ENCODE peak calls at places on chromosomes 3 and 15, in nine cellular contexts. One of them, this sample, is unnamed.

GRCh38 chr3:32457971-32458471 is 44.6 kb downstream of the CMTM6 start:
- DNase-seq in HepG2: no peak
- DNase-seq in aorta: no peak
- DNase-seq in uterus: no peak
- DNase-seq in keratinocyte: no peak
- DNase-seq in dorsolateral prefrontal cortex: no peak
- DNase-seq in cardiac muscle cell: no peak
- DNase-seq in fibroblast of lung: no peak
- DNase-seq in brain microvascular endothelial cell: no peak
- DNase-seq in this sample: no peak

GRCh38 chr3:134161817-134162396 is 88.8 kb downstream of the RYK start:
- DNase-seq in fibroblast of lung: no peak
- DNase-seq in cardiac muscle cell: no peak
- DNase-seq in aorta: no peak
- DNase-seq in dorsolateral prefrontal cortex: no peak
- DNase-seq in uterus: no peak
- DNase-seq in brain microvascular endothelial cell: no peak
- DNase-seq in HepG2: no peak
- DNase-seq in keratinocyte: no peak
- DNase-seq in this sample: no peak

GRCh38 chr3:182248349-182248880 is 536.7 kb downstream of the SOX2 start:
- DNase-seq in cardiac muscle cell: no peak
- DNase-seq in brain microvascular endothelial cell: no peak
- DNase-seq in keratinocyte: no peak
- DNase-seq in uterus: no peak
- DNase-seq in aorta: no peak
- DNase-seq in HepG2: peak
- DNase-seq in fibroblast of lung: no peak
- DNase-seq in dorsolateral prefrontal cortex: no peak
- DNase-seq in this sample: peak

GRCh38 chr3:147030274-147030673 is 376.1 kb downstream of the ZIC4 start:
- DNase-seq in aorta: no peak
- DNase-seq in keratinocyte: no peak
- DNase-seq in uterus: no peak
- DNase-seq in fibroblast of lung: peak
- DNase-seq in cardiac muscle cell: no peak
- DNase-seq in dorsolateral prefrontal cortex: no peak
- DNase-seq in brain microvascular endothelial cell: no peak
- DNase-seq in HepG2: no peak
- DNase-seq in this sample: no peak

GRCh38 chr3:74409066-74409465 is 205.4 kb downstream of the CNTN3 start:
- DNase-seq in keratinocyte: no peak
- DNase-seq in cardiac muscle cell: no peak
- DNase-seq in fibroblast of lung: no peak
- DNase-seq in aorta: no peak
- DNase-seq in HepG2: no peak
- DNase-seq in dorsolateral prefrontal cortex: no peak
- DNase-seq in uterus: no peak
- DNase-seq in brain microvascular endothelial cell: no peak
- DNase-seq in this sample: no peak

GRCh38 chr15:77282333-77282732 is 137.6 kb downstream of the PEAK1 start:
- DNase-seq in keratinocyte: no peak
- DNase-seq in uterus: peak
- DNase-seq in brain microvascular endothelial cell: peak
- DNase-seq in aorta: no peak
- DNase-seq in cardiac muscle cell: no peak
- DNase-seq in HepG2: peak
- DNase-seq in dorsolateral prefrontal cortex: no peak
- DNase-seq in fibroblast of lung: peak
- DNase-seq in this sample: no peak

GRCh38 chr3:44993471-44994205 is 17.6 kb downstream of the EXOSC7 start:
- DNase-seq in dorsolateral prefrontal cortex: no peak
- DNase-seq in fibroblast of lung: peak
- DNase-seq in uterus: no peak
- DNase-seq in brain microvascular endothelial cell: peak
- DNase-seq in cardiac muscle cell: no peak
- DNase-seq in aorta: no peak
- DNase-seq in HepG2: peak
- DNase-seq in keratinocyte: peak
- DNase-seq in this sample: peak

GRCh38 chr3:143849854-143850549 is 1.7 kb upstream of the SLC9A9 start:
- DNase-seq in HepG2: no peak
- DNase-seq in cardiac muscle cell: no peak
- DNase-seq in uterus: no peak
- DNase-seq in aorta: no peak
- DNase-seq in fibroblast of lung: peak
- DNase-seq in dorsolateral prefrontal cortex: no peak
- DNase-seq in brain microvascular endothelial cell: peak
- DNase-seq in keratinocyte: peak
- DNase-seq in this sample: no peak

GRCh38 chr15:62075595-62076279 is 9.0 kb downstream of the C2CD4A start:
- DNase-seq in brain microvascular endothelial cell: no peak
- DNase-seq in keratinocyte: no peak
- DNase-seq in cardiac muscle cell: no peak
- DNase-seq in aorta: no peak
- DNase-seq in HepG2: no peak
- DNase-seq in dorsolateral prefrontal cortex: no peak
- DNase-seq in fibroblast of lung: peak
- DNase-seq in uterus: no peak
- DNase-seq in this sample: no peak

GRCh38 chr3:196339493-196340254 is 1.5 kb upstream of the TM4SF19 start:
- DNase-seq in brain microvascular endothelial cell: peak
- DNase-seq in cardiac muscle cell: no peak
- DNase-seq in uterus: no peak
- DNase-seq in fibroblast of lung: peak
- DNase-seq in keratinocyte: no peak
- DNase-seq in dorsolateral prefrontal cortex: no peak
- DNase-seq in HepG2: peak
- DNase-seq in aorta: no peak
- DNase-seq in this sample: no peak

GRCh38 chr15:100602822-100603393 is 519 bp downstream of the ASB7 start:
- DNase-seq in fibroblast of lung: peak
- DNase-seq in brain microvascular endothelial cell: peak
- DNase-seq in HepG2: peak
- DNase-seq in uterus: no peak
- DNase-seq in cardiac muscle cell: peak
- DNase-seq in aorta: no peak
- DNase-seq in dorsolateral prefrontal cortex: no peak
- DNase-seq in keratinocyte: no peak
- DNase-seq in this sample: peak

GRCh38 chr3:15558581-15558980 is 37.1 kb upstream of the COLQ start:
- DNase-seq in dorsolateral prefrontal cortex: no peak
- DNase-seq in uterus: no peak
- DNase-seq in HepG2: no peak
- DNase-seq in keratinocyte: no peak
- DNase-seq in brain microvascular endothelial cell: no peak
- DNase-seq in cardiac muscle cell: no peak
- DNase-seq in aorta: no peak
- DNase-seq in fibroblast of lung: no peak
- DNase-seq in this sample: no peak

GRCh38 chr3:39438880-39439279 is 28.6 kb upstream of the MOBP start:
- DNase-seq in uterus: no peak
- DNase-seq in HepG2: no peak
- DNase-seq in dorsolateral prefrontal cortex: no peak
- DNase-seq in keratinocyte: no peak
- DNase-seq in aorta: no peak
- DNase-seq in cardiac muscle cell: no peak
- DNase-seq in fibroblast of lung: no peak
- DNase-seq in brain microvascular endothelial cell: no peak
- DNase-seq in this sample: no peak

GRCh38 chr3:71129611-71130515 is 453.7 kb downstream of the FOXP1 start:
- DNase-seq in keratinocyte: no peak
- DNase-seq in cardiac muscle cell: no peak
- DNase-seq in HepG2: no peak
- DNase-seq in uterus: no peak
- DNase-seq in dorsolateral prefrontal cortex: no peak
- DNase-seq in aorta: no peak
- DNase-seq in brain microvascular endothelial cell: peak
- DNase-seq in fibroblast of lung: peak
- DNase-seq in this sample: no peak

GRCh38 chr3:12454076-12454807 is 30.0 kb upstream of the TSEN2 start:
- DNase-seq in keratinocyte: no peak
- DNase-seq in cardiac muscle cell: no peak
- DNase-seq in uterus: no peak
- DNase-seq in brain microvascular endothelial cell: peak
- DNase-seq in fibroblast of lung: no peak
- DNase-seq in aorta: peak
- DNase-seq in HepG2: no peak
- DNase-seq in dorsolateral prefrontal cortex: no peak
- DNase-seq in this sample: no peak

GRCh38 chr15:42735382-42736165 is 1.4 kb downstream of the CDAN1 start:
- DNase-seq in keratinocyte: no peak
- DNase-seq in brain microvascular endothelial cell: no peak
- DNase-seq in fibroblast of lung: no peak
- DNase-seq in uterus: no peak
- DNase-seq in cardiac muscle cell: no peak
- DNase-seq in dorsolateral prefrontal cortex: no peak
- DNase-seq in HepG2: no peak
- DNase-seq in aorta: peak
- DNase-seq in this sample: no peak
- H3K27ac ChIP-seq in keratinocyte: no peak
- H3K27ac ChIP-seq in brain microvascular endothelial cell: no peak
- H3K27ac ChIP-seq in fibroblast of lung: peak
- H3K27ac ChIP-seq in uterus: peak
- H3K27ac ChIP-seq in cardiac muscle cell: no peak
- H3K27ac ChIP-seq in dorsolateral prefrontal cortex: no peak
- H3K27ac ChIP-seq in HepG2: no peak
- H3K27ac ChIP-seq in aorta: no peak
- H3K27ac ChIP-seq in this sample: no peak

DNA sequence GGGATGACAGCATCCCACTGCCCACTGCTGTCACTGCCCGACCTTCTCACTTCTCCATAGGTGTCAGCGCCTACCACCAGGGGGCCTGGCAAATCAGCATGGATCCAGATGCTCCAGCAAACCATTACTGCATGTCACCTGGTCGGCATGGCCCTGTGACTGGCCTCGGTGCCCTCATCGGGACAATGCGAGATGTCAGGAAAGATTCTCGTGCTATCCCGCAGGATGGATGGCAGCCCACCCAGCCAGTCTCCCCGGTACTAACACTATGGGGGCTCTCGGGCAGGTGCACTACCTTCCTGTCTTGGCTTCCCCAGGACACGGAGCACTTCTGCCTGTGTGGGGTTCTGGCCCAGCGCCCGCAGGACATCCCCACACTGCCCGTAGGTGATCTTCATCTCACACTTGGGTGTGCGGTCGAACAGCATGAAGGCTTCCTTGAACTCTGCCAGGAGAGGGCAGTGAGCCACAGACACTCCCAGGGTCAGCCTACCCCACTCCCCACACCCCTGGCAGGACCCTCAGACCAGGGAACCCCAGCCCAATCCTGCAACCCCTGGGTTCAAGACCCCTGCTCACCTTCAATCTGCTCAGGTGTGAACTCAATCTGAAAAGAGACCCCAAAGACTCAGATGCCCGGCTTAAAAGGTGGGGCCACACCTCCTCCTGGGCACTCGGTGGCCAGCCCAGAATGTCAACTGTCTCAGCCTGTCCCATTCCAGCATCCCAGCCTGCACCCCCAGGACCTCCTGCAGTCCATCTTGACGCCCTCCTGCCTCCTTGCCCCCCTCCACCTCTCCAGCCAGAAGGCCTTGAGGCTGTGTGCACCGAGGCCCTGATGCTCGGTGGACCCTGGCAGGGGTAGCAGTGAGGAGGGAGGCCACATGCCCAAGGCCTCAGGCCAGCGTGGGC is 2.6 kb downstream of the MYL3 start:
- DNase-seq in dorsolateral prefrontal cortex: no peak
- DNase-seq in uterus: peak
- DNase-seq in cardiac muscle cell: peak
- DNase-seq in brain microvascular endothelial cell: no peak
- DNase-seq in HepG2: peak
- DNase-seq in aorta: peak
- DNase-seq in fibroblast of lung: no peak
- DNase-seq in keratinocyte: no peak
- DNase-seq in this sample: no peak
- H3K4me3 ChIP-seq in dorsolateral prefrontal cortex: no peak
- H3K4me3 ChIP-seq in uterus: no peak
- H3K4me3 ChIP-seq in cardiac muscle cell: peak
- H3K4me3 ChIP-seq in brain microvascular endothelial cell: no peak
- H3K4me3 ChIP-seq in HepG2: no peak
- H3K4me3 ChIP-seq in aorta: no peak
- H3K4me3 ChIP-seq in fibroblast of lung: no peak
- H3K4me3 ChIP-seq in keratinocyte: no peak
- H3K4me3 ChIP-seq in this sample: no peak

DNA sequence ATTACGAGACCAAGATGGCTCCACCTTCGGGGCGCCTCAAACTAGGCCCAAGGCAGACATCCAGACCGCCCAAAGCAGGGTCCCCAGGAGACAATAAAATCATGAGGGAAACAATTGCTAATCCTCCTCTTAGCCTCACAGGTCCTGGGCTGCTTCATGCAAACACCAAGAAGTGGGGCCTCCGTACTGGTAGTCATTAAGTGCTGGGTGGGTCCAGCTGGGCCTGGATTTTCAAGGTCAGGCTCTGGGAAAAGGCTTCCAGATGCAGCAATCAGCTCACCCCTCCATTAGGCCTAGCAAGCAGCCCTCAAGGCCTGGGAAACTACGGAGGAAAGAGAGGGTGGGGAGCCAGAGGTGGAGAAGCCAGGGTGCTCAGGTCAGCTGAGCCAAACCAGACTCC is 634 bp downstream of the FBXL22 start:
- DNase-seq in uterus: no peak
- DNase-seq in aorta: no peak
- DNase-seq in keratinocyte: no peak
- DNase-seq in brain microvascular endothelial cell: no peak
- DNase-seq in dorsolateral prefrontal cortex: no peak
- DNase-seq in HepG2: no peak
- DNase-seq in cardiac muscle cell: no peak
- DNase-seq in fibroblast of lung: no peak
- DNase-seq in this sample: no peak
- H3K27ac ChIP-seq in uterus: peak
- H3K27ac ChIP-seq in aorta: peak
- H3K27ac ChIP-seq in keratinocyte: no peak
- H3K27ac ChIP-seq in brain microvascular endothelial cell: no peak
- H3K27ac ChIP-seq in dorsolateral prefrontal cortex: peak
- H3K27ac ChIP-seq in HepG2: no peak
- H3K27ac ChIP-seq in cardiac muscle cell: peak
- H3K27ac ChIP-seq in fibroblast of lung: no peak
- H3K27ac ChIP-seq in this sample: peak

DNA sequence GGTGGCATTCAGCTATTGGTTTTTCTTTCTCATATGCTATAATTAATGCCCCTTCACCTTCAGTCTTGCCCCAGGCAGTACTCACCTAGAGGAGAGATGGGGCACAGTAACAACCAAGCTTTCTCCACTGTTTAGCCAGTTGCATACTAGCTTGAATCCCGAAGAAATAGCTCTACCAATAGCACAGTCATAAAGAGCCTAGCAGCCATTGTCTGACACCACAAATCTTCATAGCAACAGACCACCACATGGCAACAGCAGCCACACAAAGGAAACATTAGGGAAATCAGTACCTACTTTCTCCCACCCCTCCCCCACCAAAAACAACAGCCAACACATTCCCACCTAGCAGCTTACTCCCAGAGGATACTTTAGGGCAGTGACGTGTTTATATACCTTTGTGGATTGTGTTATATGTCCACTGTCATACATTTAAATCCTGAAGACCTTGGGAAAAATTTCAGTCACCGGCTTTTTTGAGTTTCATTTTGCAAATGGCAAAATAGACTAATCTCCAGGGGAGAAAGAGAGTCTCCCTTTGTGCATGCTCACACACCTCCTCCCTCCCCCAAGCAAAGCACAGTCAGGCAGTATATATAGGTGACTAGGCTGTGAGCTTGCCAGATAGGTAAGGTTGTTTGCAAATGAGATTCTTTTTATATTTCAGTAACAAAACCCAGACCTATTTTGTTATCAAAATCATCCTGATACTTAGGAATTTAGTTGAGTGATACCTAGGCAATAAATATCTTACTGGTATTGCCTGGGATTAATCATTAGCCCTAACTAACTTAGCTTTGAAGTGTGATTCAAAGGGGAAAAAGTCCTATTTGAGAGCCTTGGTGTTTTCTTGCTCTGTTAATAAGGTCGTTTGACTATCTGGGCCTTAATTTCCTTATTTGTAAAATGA is 140.6 kb downstream of the RBPMS2 start:
- DNase-seq in HepG2: peak
- DNase-seq in cardiac muscle cell: peak
- DNase-seq in keratinocyte: no peak
- DNase-seq in uterus: no peak
- DNase-seq in fibroblast of lung: peak
- DNase-seq in brain microvascular endothelial cell: peak
- DNase-seq in dorsolateral prefrontal cortex: no peak
- DNase-seq in aorta: no peak
- DNase-seq in this sample: no peak
- H3K4me3 ChIP-seq in HepG2: no peak
- H3K4me3 ChIP-seq in cardiac muscle cell: no peak
- H3K4me3 ChIP-seq in keratinocyte: no peak
- H3K4me3 ChIP-seq in uterus: no peak
- H3K4me3 ChIP-seq in fibroblast of lung: no peak
- H3K4me3 ChIP-seq in brain microvascular endothelial cell: no peak
- H3K4me3 ChIP-seq in dorsolateral prefrontal cortex: no peak
- H3K4me3 ChIP-seq in aorta: no peak
- H3K4me3 ChIP-seq in this sample: no peak